ENCODE peak calls at places on chromosomes 3 and 15, in four cellular contexts. X, R, K and Q are unnamed samples.

GRCh38 chr15:40392986-40393948 is 10.7 kb downstream of the KNSTRN start:
- DNase-seq in X (no peak), R (no peak), K (no peak), Q (no peak)

GRCh38 chr15:77083381-77084160 is 12.7 kb upstream of the TSPAN3 start:
- DNase-seq in X (no peak), R (peak), K (peak), Q (peak)

GRCh38 chr3:17994167-17994566 is 251.7 kb upstream of the TBC1D5 start:
- DNase-seq in X (no peak), R (no peak), K (no peak), Q (no peak)

GRCh38 chr3:161393803-161394202 is 22.5 kb upstream of the SPTSSB start:
- DNase-seq in X (no peak), R (no peak), K (no peak), Q (no peak)

GRCh38 chr3:82143661-82144405 is 382.4 kb upstream of the GBE1 start:
- DNase-seq in X (no peak), R (no peak), K (no peak), Q (no peak)

GRCh38 chr15:62173215-62173614 is 8.1 kb upstream of the C2CD4B start:
- DNase-seq in X (no peak), R (no peak), K (no peak), Q (no peak)

GRCh38 chr3:76362643-76363042 is 577.3 kb upstream of the ZNF717 start:
- DNase-seq in X (no peak), R (no peak), K (no peak), Q (no peak)

GRCh38 chr3:190058486-190059241 is 62.0 kb downstream of the P3H2 start:
- DNase-seq in X (no peak), R (no peak), K (no peak), Q (no peak)

GRCh38 chr3:111690242-111690641 is 95.1 kb upstream of the ZBED2 start:
- DNase-seq in X (no peak), R (no peak), K (no peak), Q (no peak)

GRCh38 chr15:92142242-92143232 is 251.1 kb upstream of the ST8SIA2 start:
- DNase-seq in X (no peak), R (no peak), K (no peak), Q (no peak)

GRCh38 chr3:15982667-15983145 is 184.9 kb upstream of the ANKRD28 start:
- DNase-seq in X (peak), R (peak), K (peak), Q (no peak)

GRCh38 chr3:141078200-141078599 is 27.1 kb downstream of the SPSB4 start:
- DNase-seq in X (no peak), R (peak), K (no peak), Q (no peak)

GRCh38 chr15:50071551-50072258 is 47.3 kb downstream of the ATP8B4 start:
- DNase-seq in X (no peak), R (no peak), K (no peak), Q (no peak)

GRCh38 chr3:151707216-151707615 is 26.5 kb upstream of the AADACL2 start:
- DNase-seq in X (no peak), R (no peak), K (no peak), Q (no peak)

GRCh38 chr15:68425428-68426060 is 6.4 kb downstream of the ITGA11 start:
- DNase-seq in X (no peak), R (peak), K (no peak), Q (no peak)

GRCh38 chr3:190826018-190826417 is 36.5 kb downstream of the GMNC start:
- DNase-seq in X (no peak), R (no peak), K (no peak), Q (no peak)

GRCh38 chr15:90365414-90366055 is 13.5 kb downstream of the ZNF774 start:
- DNase-seq in X (no peak), R (no peak), K (no peak), Q (no peak)

GRCh38 chr3:132556467-132557159 is 40.5 kb upstream of the ACKR4 start:
- DNase-seq in X (no peak), R (no peak), K (peak), Q (no peak)

GRCh38 chr3:99246010-99246654 is 344.6 kb upstream of the DCBLD2 start:
- DNase-seq in X (no peak), R (no peak), K (no peak), Q (no peak)

GRCh38 chr3:174775603-174776002 is 83.5 kb upstream of the NAALADL2 start:
- DNase-seq in X (no peak), R (no peak), K (no peak), Q (no peak)

GRCh38 chr3:32132706-32133105 is 26.3 kb downstream of the GPD1L start:
- DNase-seq in X (no peak), R (no peak), K (no peak), Q (no peak)

GRCh38 chr3:182533394-182533793 is 259.9 kb upstream of the ATP11B start:
- DNase-seq in X (no peak), R (no peak), K (no peak), Q (no peak)

GRCh38 chr15:66740802-66741201 is 38.8 kb downstream of the SMAD6 start:
- DNase-seq in X (no peak), R (peak), K (no peak), Q (no peak)

DNA sequence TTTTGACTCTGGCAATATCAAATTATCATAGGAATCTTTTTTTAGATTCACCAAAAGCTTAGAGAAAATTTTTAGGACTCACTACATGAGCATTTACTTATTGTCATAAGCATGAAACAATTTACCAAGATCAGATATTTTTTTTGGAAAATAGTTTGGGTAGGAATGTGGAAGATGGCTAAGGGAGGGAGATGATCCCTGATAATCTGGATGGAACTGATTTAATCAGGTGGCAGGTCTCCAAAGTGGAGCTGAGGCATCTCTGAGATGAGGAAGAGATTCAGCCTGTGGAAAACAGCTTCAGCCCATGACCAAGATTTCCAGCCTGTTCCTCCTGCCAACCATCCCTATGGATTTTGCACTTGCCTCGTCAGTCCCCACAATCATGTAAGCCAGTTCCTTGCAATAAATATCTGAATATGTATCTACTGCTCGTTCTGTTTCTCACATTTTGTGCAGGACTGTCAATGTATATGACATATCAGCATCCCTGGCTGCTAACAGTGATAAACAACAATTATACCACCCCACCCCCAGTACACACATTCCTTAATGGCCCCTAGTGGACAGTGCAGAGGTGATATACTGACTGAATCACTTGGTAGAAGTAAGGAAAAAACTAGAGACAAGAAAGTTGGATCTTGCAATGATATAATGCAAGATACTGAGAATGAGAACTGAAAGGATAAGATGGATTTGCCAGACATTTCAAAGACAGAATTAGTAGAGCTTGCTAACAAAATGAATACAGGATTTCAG is 183.8 kb downstream of the NEK10 start:
- DNase-seq in X (no peak), R (no peak), K (no peak), Q (no peak)
- TF ChIP-seq CTCF in X (no peak), R (no peak), K (no peak), Q (no peak)

GRCh38 chr3:12352253-12352652 is 63.4 kb downstream of the PPARG start:
- DNase-seq in X (no peak), R (no peak), K (no peak), Q (no peak)
- TF ChIP-seq CTCF in X (peak), R (no peak), K (no peak), Q (no peak)

GRCh38 chr3:62051506-62051905 is 321.8 kb downstream of the FEZF2 start:
- DNase-seq in X (no peak), R (no peak), K (no peak), Q (no peak)
- TF ChIP-seq CTCF in X (peak), R (no peak), K (no peak), Q (no peak)

GRCh38 chr3:153439780-153440179 is 277.8 kb downstream of the RAP2B start:
- DNase-seq in X (no peak), R (no peak), K (no peak), Q (no peak)
- TF ChIP-seq CTCF in X (peak), R (no peak), K (no peak), Q (no peak)

GRCh38 chr15:101579766-101580165 is 72.4 kb downstream of the TM2D3 start:
- DNase-seq in X (no peak), R (no peak), K (no peak), Q (no peak)

GRCh38 chr15:101583284-101583683 is 68.9 kb downstream of the TM2D3 start:
- DNase-seq in X (no peak), R (no peak), K (no peak), Q (no peak)

GRCh38 chr15:101578443-101578894 is 73.7 kb downstream of the TM2D3 start:
- DNase-seq in X (no peak), R (no peak), K (no peak), Q (no peak)
- TF ChIP-seq CTCF in X (peak), R (no peak), K (no peak), Q (no peak)